ENCODE peak calls at places on chromosomes 16 and 17, in six cellular contexts. One of them, this sample, is unnamed.

GRCh38 chr16:81076566-81077076 is 417 bp downstream of the C16orf46 start:
- DNase-seq in CD8-positive, alpha-beta T cell: peak; percentile 93
- DNase-seq in CD4-positive, alpha-beta T cell: peak; percentile 90
- DNase-seq in H9: peak; percentile 80
- DNase-seq in heart right ventricle: peak; percentile 90
- DNase-seq in coronary artery: peak; percentile 88
- DNase-seq in this sample: peak; percentile 97

GRCh38 chr16:83882118-83882879 is 16.6 kb upstream of the MLYCD start:
- DNase-seq in CD4-positive, alpha-beta T cell: no peak
- DNase-seq in H9: no peak
- DNase-seq in heart right ventricle: peak; percentile 26
- DNase-seq in CD8-positive, alpha-beta T cell: no peak
- DNase-seq in coronary artery: no peak
- DNase-seq in this sample: no peak

GRCh38 chr17:38864636-38865398 is 5.0 kb upstream of the LASP1 start:
- DNase-seq in heart right ventricle: no peak
- DNase-seq in CD8-positive, alpha-beta T cell: no peak
- DNase-seq in H9: peak; percentile 74
- DNase-seq in coronary artery: no peak
- DNase-seq in CD4-positive, alpha-beta T cell: no peak
- DNase-seq in this sample: no peak

GRCh38 chr17:55564077-55564476 is 52.8 kb upstream of the SMIM36 start:
- DNase-seq in CD4-positive, alpha-beta T cell: no peak
- DNase-seq in coronary artery: no peak
- DNase-seq in H9: no peak
- DNase-seq in CD8-positive, alpha-beta T cell: no peak
- DNase-seq in heart right ventricle: no peak
- DNase-seq in this sample: no peak

GRCh38 chr16:65655802-65656201 is 533.9 kb upstream of the CDH11 start:
- DNase-seq in heart right ventricle: no peak
- DNase-seq in CD4-positive, alpha-beta T cell: no peak
- DNase-seq in CD8-positive, alpha-beta T cell: no peak
- DNase-seq in coronary artery: no peak
- DNase-seq in H9: no peak
- DNase-seq in this sample: no peak

GRCh38 chr17:81040791-81041337 is 5.9 kb downstream of the BAIAP2 start:
- DNase-seq in CD4-positive, alpha-beta T cell: no peak
- DNase-seq in heart right ventricle: no peak
- DNase-seq in CD8-positive, alpha-beta T cell: peak; percentile 35
- DNase-seq in H9: peak; percentile 81
- DNase-seq in coronary artery: no peak
- DNase-seq in this sample: no peak

GRCh38 chr17:47957591-47958490 is at the start of gene PRR15L:
- DNase-seq in CD4-positive, alpha-beta T cell: no peak
- DNase-seq in CD8-positive, alpha-beta T cell: no peak
- DNase-seq in coronary artery: no peak
- DNase-seq in H9: peak; percentile 84
- DNase-seq in heart right ventricle: no peak
- DNase-seq in this sample: no peak

GRCh38 chr16:53094013-53094630 is 39.3 kb downstream of the CHD9 start:
- DNase-seq in coronary artery: no peak
- DNase-seq in heart right ventricle: peak; percentile 61
- DNase-seq in H9: no peak
- DNase-seq in CD4-positive, alpha-beta T cell: peak; percentile 25
- DNase-seq in CD8-positive, alpha-beta T cell: peak; percentile 49
- DNase-seq in this sample: no peak

GRCh38 chr17:35286120-35286781 is 43.4 kb downstream of the SLFN5 start:
- DNase-seq in heart right ventricle: no peak
- DNase-seq in H9: no peak
- DNase-seq in CD8-positive, alpha-beta T cell: peak; percentile 50
- DNase-seq in coronary artery: no peak
- DNase-seq in CD4-positive, alpha-beta T cell: peak; percentile 14
- DNase-seq in this sample: no peak

GRCh38 chr17:65797809-65798208 is 236.4 kb upstream of the AXIN2 start:
- DNase-seq in CD8-positive, alpha-beta T cell: peak; percentile 36
- DNase-seq in heart right ventricle: no peak
- DNase-seq in coronary artery: no peak
- DNase-seq in H9: peak; percentile 65
- DNase-seq in CD4-positive, alpha-beta T cell: peak; percentile 16
- DNase-seq in this sample: no peak

GRCh38 chr16:81492307-81492706 is 47.7 kb downstream of the CMIP start:
- DNase-seq in coronary artery: no peak
- DNase-seq in heart right ventricle: no peak
- DNase-seq in CD4-positive, alpha-beta T cell: no peak
- DNase-seq in CD8-positive, alpha-beta T cell: no peak
- DNase-seq in H9: no peak
- DNase-seq in this sample: no peak

GRCh38 chr17:22138861-22139469 is 446.6 kb downstream of the KCNJ18 start:
- DNase-seq in CD8-positive, alpha-beta T cell: no peak
- DNase-seq in heart right ventricle: no peak
- DNase-seq in H9: no peak
- DNase-seq in CD4-positive, alpha-beta T cell: no peak
- DNase-seq in coronary artery: no peak
- DNase-seq in this sample: no peak

GRCh38 chr16:21264226-21265036 is 13.7 kb downstream of the CRYM start:
- DNase-seq in H9: no peak
- DNase-seq in coronary artery: peak; percentile 54
- DNase-seq in CD8-positive, alpha-beta T cell: no peak
- DNase-seq in CD4-positive, alpha-beta T cell: no peak
- DNase-seq in heart right ventricle: peak; percentile 28
- DNase-seq in this sample: no peak

GRCh38 chr16:74774223-74775139 is at the start of gene FA2H:
- DNase-seq in H9: peak; percentile 94
- DNase-seq in CD4-positive, alpha-beta T cell: peak; percentile 55
- DNase-seq in heart right ventricle: peak; percentile 61
- DNase-seq in CD8-positive, alpha-beta T cell: peak; percentile 62
- DNase-seq in coronary artery: no peak
- DNase-seq in this sample: peak; percentile 87

GRCh38 chr16:71648921-71649320 is 22.9 kb downstream of the MARVELD3 start:
- DNase-seq in CD8-positive, alpha-beta T cell: no peak
- DNase-seq in coronary artery: no peak
- DNase-seq in CD4-positive, alpha-beta T cell: no peak
- DNase-seq in heart right ventricle: no peak
- DNase-seq in H9: no peak
- DNase-seq in this sample: no peak

GRCh38 chr17:850828-851759 is 68.9 kb downstream of the MRM3 start:
- DNase-seq in coronary artery: no peak
- DNase-seq in CD8-positive, alpha-beta T cell: no peak
- DNase-seq in H9: no peak
- DNase-seq in CD4-positive, alpha-beta T cell: no peak
- DNase-seq in heart right ventricle: no peak
- DNase-seq in this sample: no peak

GRCh38 chr16:64092284-64092683 is 1029.6 kb downstream of the CDH11 start:
- DNase-seq in CD8-positive, alpha-beta T cell: no peak
- DNase-seq in heart right ventricle: no peak
- DNase-seq in H9: no peak
- DNase-seq in coronary artery: no peak
- DNase-seq in CD4-positive, alpha-beta T cell: no peak
- DNase-seq in this sample: no peak

GRCh38 chr16:57071840-57072541 is 20.4 kb upstream of the CPNE2 start:
- DNase-seq in CD8-positive, alpha-beta T cell: no peak
- DNase-seq in H9: no peak
- DNase-seq in heart right ventricle: no peak
- DNase-seq in CD4-positive, alpha-beta T cell: no peak
- DNase-seq in coronary artery: no peak
- DNase-seq in this sample: no peak

GRCh38 chr17:41689497-41690299 is 1.0 kb downstream of the EIF1 start:
- DNase-seq in CD8-positive, alpha-beta T cell: peak; percentile 39
- DNase-seq in heart right ventricle: no peak
- DNase-seq in H9: no peak
- DNase-seq in coronary artery: no peak
- DNase-seq in CD4-positive, alpha-beta T cell: no peak
- DNase-seq in this sample: no peak

GRCh38 chr16:34803683-34804416 is 1344.4 kb downstream of the TP53TG3F start:
- DNase-seq in H9: no peak
- DNase-seq in heart right ventricle: peak; percentile 7
- DNase-seq in CD4-positive, alpha-beta T cell: no peak
- DNase-seq in coronary artery: no peak
- DNase-seq in CD8-positive, alpha-beta T cell: no peak
- DNase-seq in this sample: no peak

GRCh38 chr17:682150-682549 is 32.5 kb downstream of the VPS53 start:
- DNase-seq in coronary artery: no peak
- DNase-seq in CD8-positive, alpha-beta T cell: no peak
- DNase-seq in heart right ventricle: no peak
- DNase-seq in H9: no peak
- DNase-seq in CD4-positive, alpha-beta T cell: no peak
- DNase-seq in this sample: no peak

GRCh38 chr17:28878158-28878910 is 19.2 kb downstream of the FLOT2 start:
- DNase-seq in CD4-positive, alpha-beta T cell: no peak
- DNase-seq in H9: no peak
- DNase-seq in CD8-positive, alpha-beta T cell: no peak
- DNase-seq in heart right ventricle: no peak
- DNase-seq in coronary artery: no peak
- DNase-seq in this sample: no peak

GRCh38 chr17:4232168-4232813 is 31.5 kb downstream of the ANKFY1 start:
- DNase-seq in CD8-positive, alpha-beta T cell: no peak
- DNase-seq in coronary artery: no peak
- DNase-seq in CD4-positive, alpha-beta T cell: no peak
- DNase-seq in H9: no peak
- DNase-seq in heart right ventricle: no peak
- DNase-seq in this sample: no peak
- H3K27ac ChIP-seq in CD8-positive, alpha-beta T cell: no peak overlapping the region
- H3K27ac ChIP-seq in coronary artery: peak overlapping the region; percentile 64
- H3K27ac ChIP-seq in CD4-positive, alpha-beta T cell: no peak overlapping the region
- H3K27ac ChIP-seq in H9: no peak overlapping the region
- H3K27ac ChIP-seq in heart right ventricle: peak overlapping the region; percentile 50
- H3K27ac ChIP-seq in this sample: no peak overlapping the region

DNA sequence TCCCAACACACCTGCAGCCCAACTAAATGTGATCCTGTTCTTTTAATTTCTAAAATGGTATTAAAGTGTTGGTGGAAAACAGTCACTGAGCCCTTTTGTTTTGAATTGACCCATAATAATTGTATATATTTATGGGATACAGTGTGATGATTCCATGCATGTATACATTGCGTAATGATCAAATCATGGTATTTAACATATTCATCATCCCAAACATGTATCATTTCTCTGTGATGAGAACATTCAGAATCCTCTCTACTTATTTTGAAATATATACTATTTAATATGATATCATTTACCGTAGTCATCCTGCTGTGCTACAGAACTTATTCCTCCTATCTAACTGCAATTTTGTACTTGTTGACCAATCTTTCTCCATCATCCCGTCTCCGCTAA is 14.0 kb upstream of the MYH10 start:
- DNase-seq in H9: no peak
- DNase-seq in CD8-positive, alpha-beta T cell: no peak
- DNase-seq in heart right ventricle: no peak
- DNase-seq in CD4-positive, alpha-beta T cell: no peak
- DNase-seq in coronary artery: no peak
- DNase-seq in this sample: no peak
- H3K27ac ChIP-seq in H9: no peak overlapping the region
- H3K27ac ChIP-seq in CD8-positive, alpha-beta T cell: no peak overlapping the region
- H3K27ac ChIP-seq in heart right ventricle: no peak overlapping the region
- H3K27ac ChIP-seq in CD4-positive, alpha-beta T cell: no peak overlapping the region
- H3K27ac ChIP-seq in coronary artery: no peak overlapping the region
- H3K27ac ChIP-seq in this sample: no peak overlapping the region

GRCh38 chr17:75154195-75155106 is at the start of gene JPT1:
- DNase-seq in heart right ventricle: peak; percentile 96
- DNase-seq in CD8-positive, alpha-beta T cell: peak; percentile 98
- DNase-seq in coronary artery: peak; percentile 98
- DNase-seq in H9: peak; percentile 100
- DNase-seq in CD4-positive, alpha-beta T cell: peak; percentile 98
- DNase-seq in this sample: peak; percentile 95

GRCh38 chr17:75163074-75163473 is 8.8 kb upstream of the JPT1 start:
- DNase-seq in CD8-positive, alpha-beta T cell: no peak
- DNase-seq in CD4-positive, alpha-beta T cell: no peak
- DNase-seq in coronary artery: no peak
- DNase-seq in H9: no peak
- DNase-seq in heart right ventricle: no peak
- DNase-seq in this sample: no peak

GRCh38 chr17:75155191-75155601 is 884 bp upstream of the JPT1 start:
- DNase-seq in heart right ventricle: no peak
- DNase-seq in coronary artery: no peak
- DNase-seq in H9: peak; percentile 46
- DNase-seq in CD4-positive, alpha-beta T cell: no peak
- DNase-seq in CD8-positive, alpha-beta T cell: no peak
- DNase-seq in this sample: no peak

GRCh38 chr17:75160211-75160610 is 5.9 kb upstream of the JPT1 start:
- DNase-seq in CD4-positive, alpha-beta T cell: no peak
- DNase-seq in heart right ventricle: no peak
- DNase-seq in coronary artery: no peak
- DNase-seq in H9: no peak
- DNase-seq in CD8-positive, alpha-beta T cell: no peak
- DNase-seq in this sample: no peak

GRCh38 chr17:75159196-75160031 is 5.1 kb upstream of the JPT1 start:
- DNase-seq in heart right ventricle: no peak
- DNase-seq in CD8-positive, alpha-beta T cell: no peak
- DNase-seq in coronary artery: no peak
- DNase-seq in H9: no peak
- DNase-seq in CD4-positive, alpha-beta T cell: no peak
- DNase-seq in this sample: no peak
- H3K27ac ChIP-seq in heart right ventricle: no peak overlapping the region
- H3K27ac ChIP-seq in CD8-positive, alpha-beta T cell: no peak overlapping the region
- H3K27ac ChIP-seq in coronary artery: no peak overlapping the region
- H3K27ac ChIP-seq in H9: no peak overlapping the region
- H3K27ac ChIP-seq in CD4-positive, alpha-beta T cell: no peak overlapping the region
- H3K27ac ChIP-seq in this sample: no peak overlapping the region

DNA sequence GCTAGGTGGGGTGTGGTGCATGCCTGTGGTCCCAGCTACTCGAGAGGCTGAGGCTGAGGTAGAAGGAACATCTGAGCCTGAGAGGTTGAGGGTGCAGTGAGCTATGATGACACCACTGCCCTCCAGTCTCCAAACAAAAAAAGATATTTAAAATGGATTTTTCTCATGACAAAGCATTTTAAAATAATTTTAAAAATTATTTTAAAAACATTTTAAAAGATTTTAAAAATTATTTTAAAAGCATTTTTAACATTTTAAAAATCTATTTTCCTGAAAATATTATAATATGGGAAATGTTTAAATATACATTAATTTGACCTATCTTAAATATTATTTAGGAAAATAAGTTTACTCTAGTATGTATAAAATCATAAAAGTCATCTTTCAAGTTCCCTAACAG is 26.8 kb downstream of the MED13 start:
- DNase-seq in H9: no peak
- DNase-seq in CD4-positive, alpha-beta T cell: no peak
- DNase-seq in CD8-positive, alpha-beta T cell: no peak
- DNase-seq in coronary artery: no peak
- DNase-seq in heart right ventricle: no peak
- DNase-seq in this sample: no peak
- H3K27ac ChIP-seq in H9: no peak overlapping the region
- H3K27ac ChIP-seq in CD4-positive, alpha-beta T cell: no peak overlapping the region
- H3K27ac ChIP-seq in CD8-positive, alpha-beta T cell: no peak overlapping the region
- H3K27ac ChIP-seq in coronary artery: no peak overlapping the region
- H3K27ac ChIP-seq in heart right ventricle: no peak overlapping the region
- H3K27ac ChIP-seq in this sample: no peak overlapping the region